ENCODE peak calls at places on chromosome 19, in six cellular contexts. U, O, H, G, P and M are unnamed samples.
A peak's percentile ranks its signal among the peaks of the same experiment; 100 is the strongest.

GRCh38 chr19:12786149-12786870 is 5.0 kb upstream of the JUNB start:
- DNase-seq in O (no peak), P (no peak), G (no peak), H (no peak), U (peak; percentile 46), M (peak; percentile 84)

GRCh38 chr19:13146763-13147563 is 3.2 kb downstream of the STX10 start:
- DNase-seq in G (no peak), O (no peak), U (peak; percentile 67), H (no peak), P (no peak), M (no peak)

GRCh38 chr19:35908977-35909683 is 1.0 kb upstream of the TYROBP start:
- DNase-seq in H (no peak), G (no peak), O (no peak), P (peak; percentile 61), U (no peak), M (no peak)

GRCh38 chr19:41774515-41774980 is 19.2 kb downstream of the CEACAM6 start:
- DNase-seq in O (no peak), P (no peak), H (no peak), U (no peak), G (peak; percentile 88), M (peak; percentile 50)

GRCh38 chr19:53671621-53672111 is 39.9 kb downstream of the DPRX start:
- DNase-seq in G (no peak), P (no peak), O (peak; percentile 28), U (no peak), H (no peak), M (no peak)

GRCh38 chr19:39407644-39408391 is 1.2 kb downstream of the ZFP36 start:
- DNase-seq in P (no peak), G (no peak), H (peak; percentile 54), U (no peak), O (no peak), M (no peak)

GRCh38 chr19:36009220-36009619 is 607 bp upstream of the SYNE4 start:
- DNase-seq in P (no peak), H (peak; percentile 82), U (peak; percentile 90), O (no peak), G (no peak), M (peak; percentile 72)

GRCh38 chr19:19627716-19628498 is at the start of gene LPAR2:
- DNase-seq in P (no peak), O (no peak), U (peak; percentile 96), H (peak; percentile 89), G (peak; percentile 24), M (peak; percentile 82)

GRCh38 chr19:28217064-28217463 is 995.9 kb downstream of the UQCRFS1 start:
- DNase-seq in U (no peak), P (no peak), G (no peak), O (no peak), H (peak; percentile 56), M (no peak)

GRCh38 chr19:33048806-33049676 is 15.6 kb downstream of the RHPN2 start:
- DNase-seq in P (no peak), U (no peak), H (no peak), G (no peak), O (no peak), M (no peak)

GRCh38 chr19:33389574-33390119 is 16.1 kb downstream of the CEBPG start:
- DNase-seq in U (peak; percentile 50), P (no peak), O (no peak), G (no peak), H (no peak), M (no peak)

GRCh38 chr19:58033741-58034475 is at the start of gene ZSCAN1:
- DNase-seq in P (no peak), O (no peak), G (no peak), U (peak; percentile 92), H (peak; percentile 96), M (peak; percentile 83)

GRCh38 chr19:6728346-6728745 is 7.9 kb upstream of the C3 start:
- DNase-seq in G (no peak), H (no peak), U (no peak), O (no peak), P (no peak), M (no peak)

GRCh38 chr19:55467236-55468053 is 2.9 kb upstream of the C19orf85 start:
- DNase-seq in H (peak; percentile 94), O (peak; percentile 69), U (peak; percentile 90), G (no peak), P (peak; percentile 86), M (peak; percentile 50)

GRCh38 chr19:1852729-1853128 is 4.4 kb upstream of the REXO1 start:
- DNase-seq in H (no peak), G (no peak), O (no peak), P (no peak), U (no peak), M (no peak)

GRCh38 chr19:1852294-1852646 is 4.0 kb upstream of the REXO1 start:
- DNase-seq in H (no peak), P (no peak), G (no peak), O (no peak), U (no peak), M (no peak)

GRCh38 chr19:1853295-1854031 is 5.2 kb upstream of the REXO1 start:
- DNase-seq in U (peak; percentile 85), G (peak; percentile 68), H (peak; percentile 98), O (peak; percentile 76), P (peak; percentile 81), M (peak; percentile 82)

GRCh38 chr19:1850809-1851544 is 2.7 kb upstream of the REXO1 start:
- DNase-seq in P (no peak), H (no peak), G (no peak), O (no peak), U (no peak), M (no peak)

GRCh38 chr19:1851581-1852293 is 3.5 kb upstream of the REXO1 start:
- DNase-seq in P (no peak), H (no peak), G (no peak), O (no peak), U (no peak), M (no peak)
- TF ChIP-seq JUND in P (no peak), H (no peak), G (no peak), O (no peak), U (no peak), M (no peak)

GRCh38 chr19:44925114-44925891 is 10.9 kb downstream of the APOC1 start:
- DNase-seq in H (no peak), G (no peak), P (no peak), O (peak; percentile 95), U (no peak), M (no peak)
- TF ChIP-seq JUND in H (no peak), G (no peak), P (no peak), O (peak; percentile 85), U (no peak), M (no peak)

GRCh38 chr19:5046339-5047039 is 77.6 kb downstream of the KDM4B start:
- DNase-seq in G (no peak), P (no peak), O (peak; percentile 87), U (no peak), H (no peak), M (peak; percentile 62)

GRCh38 chr19:5047251-5047935 is 78.5 kb downstream of the KDM4B start:
- DNase-seq in P (no peak), G (no peak), H (no peak), O (no peak), U (no peak), M (no peak)

GRCh38 chr19:5048727-5049553 is 80.0 kb downstream of the KDM4B start:
- DNase-seq in H (no peak), P (no peak), O (no peak), U (peak; percentile 67), G (no peak), M (no peak)

GRCh38 chr19:5049561-5049960 is 80.6 kb downstream of the KDM4B start:
- DNase-seq in G (no peak), P (no peak), H (no peak), U (no peak), O (no peak), M (no peak)

DNA sequence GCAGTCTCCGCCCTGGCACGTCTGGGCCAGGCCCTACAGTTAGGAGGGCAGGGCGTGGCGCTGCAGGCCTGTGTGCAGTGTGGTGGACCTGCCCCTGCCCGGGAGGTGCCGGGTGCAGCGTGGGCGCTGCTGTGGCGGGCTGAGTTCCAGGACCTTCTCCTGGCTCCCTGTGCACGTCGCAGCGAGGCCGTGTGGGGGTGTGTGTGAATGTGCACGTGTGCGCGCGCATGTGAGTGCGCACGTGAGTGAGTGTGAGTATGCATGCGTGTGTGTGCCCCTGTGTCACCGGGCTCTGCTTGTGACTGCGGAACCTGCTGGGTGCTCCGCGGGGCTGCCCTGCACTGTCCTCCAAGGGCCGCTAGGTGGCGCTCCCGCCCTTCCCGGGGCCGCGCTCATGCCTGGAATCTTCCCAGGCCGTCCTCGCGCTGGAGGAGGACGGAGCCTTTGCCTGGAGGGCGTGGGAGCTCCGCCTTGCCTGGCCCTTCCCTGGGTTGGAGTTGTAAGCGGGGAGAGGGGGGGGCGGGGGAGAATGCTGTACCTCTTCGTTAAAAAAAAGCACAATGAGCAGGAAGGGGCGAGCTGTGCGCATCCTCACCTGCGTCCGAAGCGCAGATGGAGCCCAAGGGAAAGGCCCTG is 79.3 kb downstream of the KDM4B start:
- DNase-seq in U (peak; percentile 96), G (no peak), O (peak; percentile 27), H (peak; percentile 97), P (peak; percentile 86), M (peak; percentile 82)
- TF ChIP-seq JUND in U (no peak), G (no peak), O (peak; percentile 12), H (peak; percentile 41), P (peak; percentile 29), M (no peak)

GRCh38 chr19:51156710-51157109 is 14.6 kb downstream of the SIGLEC7 start:
- DNase-seq in G (no peak), H (no peak), O (no peak), U (no peak), P (no peak), M (no peak)
- TF ChIP-seq JUND in G (no peak), H (no peak), O (no peak), U (no peak), P (no peak), M (no peak)

DNA sequence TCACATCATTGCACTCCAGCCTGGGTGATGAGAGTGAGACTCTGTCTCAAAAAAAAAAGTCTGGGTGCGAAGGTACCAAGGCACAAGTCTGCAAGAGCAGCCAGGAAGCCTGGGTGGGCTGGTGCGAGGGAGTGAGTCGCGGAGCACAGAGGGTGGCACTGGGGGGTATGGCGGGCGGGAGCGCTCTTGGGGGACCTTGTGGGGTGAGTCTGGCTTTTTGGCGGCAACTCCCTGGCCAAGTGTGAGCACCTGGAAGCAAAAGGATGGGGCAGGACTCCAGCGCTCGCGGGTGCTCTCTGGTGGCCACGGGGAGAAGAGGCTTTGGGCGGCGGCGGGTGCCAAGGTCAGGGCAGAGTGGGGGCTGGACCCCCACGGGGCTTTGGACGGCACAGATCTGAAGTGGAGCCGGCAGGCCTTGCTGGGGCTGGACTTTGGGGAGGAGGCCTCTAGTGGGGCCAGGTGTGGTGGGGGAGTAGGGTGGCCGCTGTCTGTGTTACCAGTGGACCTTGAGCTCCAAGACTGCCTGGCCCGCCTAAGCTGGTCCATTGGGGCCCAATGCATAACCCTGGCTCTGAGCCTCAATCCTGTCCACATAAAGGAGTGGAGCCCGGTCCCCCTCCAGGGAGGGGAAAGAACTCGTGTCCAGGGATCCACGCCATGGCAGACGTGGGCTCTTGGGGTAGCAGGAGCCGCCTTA is 1.6 kb downstream of the P2RY11 start:
- DNase-seq in U (peak; percentile 75), H (peak; percentile 94), G (no peak), P (peak; percentile 61), O (peak; percentile 47), M (no peak)
- TF ChIP-seq JUND in U (peak; percentile 12), H (no peak), G (no peak), P (no peak), O (no peak), M (no peak)